ENCODE peak calls at places on chromosomes 1 and 21, in eight cellular contexts. H, J, E, C, V, N, G and Q are unnamed samples.

GRCh38 chr1:115475901-115476300 is 137.9 kb upstream of the NGF start:
- DNase-seq in N (no peak), C (no peak), H (no peak), E (no peak), G (no peak), J (no peak), V (no peak), Q (no peak)

GRCh38 chr1:184299076-184299790 is 87.6 kb upstream of the C1orf21 start:
- DNase-seq in H (no peak), J (no peak), N (no peak), V (no peak), G (peak), E (no peak), C (no peak), Q (no peak)

GRCh38 chr1:100164702-100165101 is 13.4 kb downstream of the LRRC39 start:
- DNase-seq in H (no peak), G (no peak), V (no peak), C (no peak), J (no peak), N (no peak), E (no peak), Q (no peak)

GRCh38 chr1:11518791-11519628 is 40.1 kb downstream of the DISP3 start:
- DNase-seq in G (no peak), E (no peak), N (peak), H (no peak), V (no peak), C (no peak), J (no peak), Q (no peak)

GRCh38 chr1:175019524-175019923 is 3.7 kb downstream of the MRPS14 start:
- DNase-seq in H (no peak), N (no peak), G (no peak), C (no peak), J (no peak), E (no peak), V (no peak), Q (no peak)

GRCh38 chr1:185170291-185170848 is 13.4 kb downstream of the SWT1 start:
- DNase-seq in V (no peak), G (peak), C (no peak), E (no peak), J (peak), H (no peak), N (no peak), Q (peak)

GRCh38 chr1:6247651-6248050 is 3.7 kb downstream of the HES3 start:
- DNase-seq in E (no peak), C (no peak), H (no peak), G (no peak), N (no peak), V (no peak), J (no peak), Q (no peak)

GRCh38 chr1:111197598-111198289 is 2.7 kb downstream of the DENND2D start:
- DNase-seq in C (no peak), N (no peak), G (no peak), E (peak), H (peak), J (peak), V (no peak), Q (no peak)

GRCh38 chr1:71285529-71285928 is 204.7 kb upstream of the ZRANB2 start:
- DNase-seq in H (no peak), C (no peak), G (no peak), V (no peak), J (no peak), E (no peak), N (no peak), Q (no peak)

GRCh38 chr1:6016191-6016865 is 24.1 kb upstream of the NPHP4 start:
- DNase-seq in H (no peak), E (peak), C (no peak), J (no peak), G (no peak), N (no peak), V (peak), Q (no peak)

GRCh38 chr1:203122159-203122558 is 5.4 kb upstream of the ADORA1 start:
- DNase-seq in V (no peak), N (peak), H (no peak), G (no peak), E (no peak), J (no peak), C (no peak), Q (no peak)

GRCh38 chr1:42173155-42173933 is 8.8 kb upstream of the GUCA2A start:
- DNase-seq in H (no peak), V (peak), E (peak), G (no peak), J (peak), N (peak), C (peak), Q (no peak)

GRCh38 chr1:245609354-245609753 is 454.6 kb downstream of the KIF26B start:
- DNase-seq in J (no peak), E (no peak), H (no peak), N (no peak), V (no peak), G (no peak), C (no peak), Q (no peak)

GRCh38 chr1:15424146-15424667 is 14.0 kb upstream of the CTRC start:
- DNase-seq in C (no peak), V (peak), G (no peak), E (no peak), J (no peak), N (no peak), H (no peak), Q (no peak)

GRCh38 chr1:46114925-46115603 is 17.4 kb downstream of the PIK3R3 start:
- DNase-seq in N (no peak), H (no peak), C (no peak), J (no peak), E (no peak), V (no peak), G (no peak), Q (no peak)

GRCh38 chr1:199815947-199816346 is 211.6 kb upstream of the NR5A2 start:
- DNase-seq in N (no peak), J (no peak), C (no peak), V (no peak), E (no peak), G (no peak), H (no peak), Q (no peak)

GRCh38 chr1:182682898-182683501 is 1.4 kb downstream of the RGS8 start:
- DNase-seq in V (no peak), C (no peak), N (no peak), H (no peak), E (no peak), J (no peak), G (no peak), Q (no peak)

GRCh38 chr1:63915121-63915520 is 141.3 kb downstream of the ROR1 start:
- DNase-seq in G (no peak), H (no peak), V (no peak), E (no peak), N (no peak), J (no peak), C (no peak), Q (no peak)

GRCh38 chr21:22476726-22477646 is 1478.8 kb downstream of the NCAM2 start:
- DNase-seq in E (no peak), H (no peak), J (no peak), G (no peak), N (no peak), V (no peak), C (no peak), Q (no peak)

GRCh38 chr1:207017615-207018559 is 14.7 kb downstream of the C1orf116 start:
- DNase-seq in C (no peak), H (no peak), J (no peak), N (no peak), G (no peak), E (no peak), V (peak), Q (no peak)

GRCh38 chr1:64917328-64917861 is 49.0 kb downstream of the JAK1 start:
- DNase-seq in G (peak), E (no peak), H (no peak), C (peak), J (no peak), N (peak), V (no peak), Q (no peak)

GRCh38 chr21:32520885-32521735 is 64.2 kb downstream of the TCP10L start:
- DNase-seq in G (peak), N (peak), H (no peak), J (no peak), C (peak), V (peak), E (no peak), Q (no peak)

GRCh38 chr1:204495078-204495753 is 611 bp upstream of the PIK3C2B start:
- DNase-seq in V (no peak), J (no peak), H (no peak), E (no peak), G (no peak), C (no peak), N (no peak), Q (no peak)

GRCh38 chr1:21861602-21862429 is 49.8 kb downstream of the LDLRAD2 start:
- DNase-seq in N (no peak), J (no peak), V (no peak), C (no peak), G (peak), H (no peak), E (no peak), Q (no peak)

GRCh38 chr1:167936930-167937708 is at the start of gene MPC2:
- DNase-seq in N (peak), J (peak), H (peak), G (peak), E (peak), C (peak), V (peak), Q (no peak)

GRCh38 chr1:159843459-159843858 is 16.8 kb downstream of the SLAMF8 start:
- DNase-seq in J (no peak), E (no peak), H (no peak), G (no peak), V (no peak), C (no peak), N (no peak), Q (no peak)

GRCh38 chr1:187054862-187055757 is 226.4 kb downstream of the PLA2G4A start:
- DNase-seq in J (no peak), V (no peak), E (no peak), G (no peak), N (no peak), C (no peak), H (no peak), Q (no peak)

GRCh38 chr1:159756397-159756796 is 24.4 kb upstream of the DUSP23 start:
- DNase-seq in C (no peak), J (no peak), G (no peak), E (no peak), V (no peak), N (no peak), H (no peak), Q (no peak)

GRCh38 chr1:232667094-232667780 is 37.3 kb upstream of the SIPA1L2 start:
- DNase-seq in V (no peak), J (no peak), H (no peak), G (no peak), E (no peak), C (no peak), N (no peak), Q (no peak)

GRCh38 chr1:180501865-180502360 is 464 bp downstream of the ACBD6 start:
- DNase-seq in J (no peak), G (no peak), C (no peak), H (peak), E (no peak), N (no peak), V (no peak), Q (no peak)

GRCh38 chr1:93615201-93616150 is 66.2 kb downstream of the BCAR3 start:
- DNase-seq in H (no peak), V (no peak), E (no peak), J (no peak), N (peak), C (no peak), G (no peak), Q (peak)

GRCh38 chr1:223843934-223844333 is 1.8 kb downstream of the TP53BP2 start:
- DNase-seq in V (no peak), J (no peak), E (no peak), N (no peak), H (no peak), C (no peak), G (no peak), Q (no peak)
- H3K4me3 ChIP-seq in V (peak), J (peak), E (peak), N (no peak), H (no peak), C (no peak), G (peak), Q (peak)

GRCh38 chr21:45202344-45202743 is 85.4 kb downstream of the POFUT2 start:
- DNase-seq in H (no peak), C (no peak), V (no peak), N (no peak), G (no peak), E (no peak), J (no peak), Q (no peak)

GRCh38 chr21:45200031-45200430 is 87.7 kb downstream of the POFUT2 start:
- DNase-seq in N (no peak), C (no peak), H (no peak), V (no peak), G (no peak), E (no peak), J (no peak), Q (no peak)

GRCh38 chr21:45202889-45203288 is 84.8 kb downstream of the POFUT2 start:
- DNase-seq in H (no peak), N (no peak), G (no peak), J (no peak), E (no peak), C (no peak), V (no peak), Q (no peak)

GRCh38 chr21:45199201-45199600 is 88.5 kb downstream of the POFUT2 start:
- DNase-seq in E (no peak), N (peak), H (no peak), J (no peak), C (no peak), V (no peak), G (no peak), Q (no peak)

GRCh38 chr21:45200596-45201296 is 86.9 kb downstream of the POFUT2 start:
- DNase-seq in G (no peak), J (no peak), N (no peak), E (no peak), V (no peak), C (no peak), H (no peak), Q (no peak)
- H3K4me3 ChIP-seq in G (no peak), J (no peak), N (no peak), E (no peak), V (no peak), C (no peak), H (no peak), Q (no peak)

GRCh38 chr1:151638074-151638775 is 26.4 kb downstream of the SNX27 start:
- DNase-seq in N (no peak), G (no peak), H (no peak), E (no peak), C (no peak), J (no peak), V (no peak), Q (no peak)
- H3K4me3 ChIP-seq in N (no peak), G (no peak), H (no peak), E (no peak), C (no peak), J (no peak), V (no peak), Q (no peak)

DNA sequence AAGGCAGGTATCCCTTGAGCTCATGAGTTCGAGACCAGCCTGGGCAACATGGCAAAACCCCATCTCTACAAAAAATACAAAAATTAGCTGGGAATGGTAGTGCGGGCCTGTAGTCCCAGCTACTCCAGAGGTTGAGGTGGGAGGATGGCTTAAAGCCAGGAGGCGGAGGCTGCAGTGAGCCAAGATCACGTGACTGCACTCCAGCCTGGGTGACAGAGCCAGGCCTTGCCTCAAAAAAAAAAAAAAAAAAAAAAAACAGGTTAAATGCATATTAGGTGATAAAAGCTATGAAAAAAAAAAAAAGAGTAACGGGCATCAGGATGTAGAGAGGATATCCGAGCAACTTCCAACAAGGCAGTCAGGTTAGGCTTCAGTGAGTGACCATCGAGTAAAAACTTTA is 2.8 kb upstream of the SRRM1 start:
- DNase-seq in J (no peak), G (no peak), C (no peak), E (no peak), V (peak), H (no peak), N (no peak), Q (no peak)
- H3K4me3 ChIP-seq in J (no peak), G (no peak), C (no peak), E (no peak), V (no peak), H (no peak), N (no peak), Q (no peak)